ENCODE peak calls at places on chromosomes 16 and 17, in four cellular contexts. H, O, E and Q are unnamed samples.

GRCh38 chr17:58267347-58268324 is 13.1 kb downstream of the MPO start:
- DNase-seq in E (no peak), H (no peak), O (no peak), Q (no peak)

GRCh38 chr17:53150101-53150698 is 672.5 kb upstream of the KIF2B start:
- DNase-seq in O (no peak), E (peak; percentile 25), H (no peak), Q (no peak)

GRCh38 chr16:89473791-89474414 is 16.5 kb downstream of the ANKRD11 start:
- DNase-seq in H (no peak), O (no peak), E (peak; percentile 62), Q (no peak)

GRCh38 chr16:70476272-70477020 is 22.1 kb downstream of the FCSK start:
- DNase-seq in E (peak; percentile 67), H (no peak), O (no peak), Q (peak; percentile 68)

GRCh38 chr17:78293896-78294295 is 62.5 kb downstream of the TMEM235 start:
- DNase-seq in H (no peak), E (no peak), O (no peak), Q (no peak)

GRCh38 chr16:89448656-89449055 is 41.7 kb downstream of the ANKRD11 start:
- DNase-seq in E (no peak), O (no peak), H (peak; percentile 35), Q (no peak)

GRCh38 chr16:56812884-56813283 is 52.1 kb upstream of the SLC12A3 start:
- DNase-seq in E (peak; percentile 54), O (no peak), H (no peak), Q (peak; percentile 53)

GRCh38 chr17:58242171-58242784 is 3.9 kb downstream of the LPO start:
- DNase-seq in E (no peak), O (no peak), H (no peak), Q (no peak)

GRCh38 chr16:53207810-53208752 is 153.3 kb downstream of the CHD9 start:
- DNase-seq in O (no peak), E (peak; percentile 91), H (peak; percentile 45), Q (peak; percentile 85)

GRCh38 chr16:51164167-51164566 is 13.1 kb upstream of the SALL1 start:
- DNase-seq in E (no peak), H (no peak), O (no peak), Q (peak; percentile 56)

GRCh38 chr16:88940196-88941050 is 36.6 kb downstream of the CBFA2T3 start:
- DNase-seq in H (peak; percentile 77), E (no peak), O (peak; percentile 54), Q (no peak)

GRCh38 chr17:15947331-15947730 is 2.4 kb downstream of the ADORA2B start:
- DNase-seq in O (peak; percentile 64), E (peak; percentile 51), H (no peak), Q (no peak)

GRCh38 chr16:85856585-85856984 is 42.4 kb upstream of the IRF8 start:
- DNase-seq in H (no peak), O (no peak), E (no peak), Q (no peak)

GRCh38 chr16:50781043-50781442 is 39.2 kb downstream of the CYLD start:
- DNase-seq in E (no peak), O (no peak), H (no peak), Q (no peak)

GRCh38 chr16:50427107-50427506 is 58.3 kb upstream of the BRD7 start:
- DNase-seq in H (no peak), O (no peak), E (no peak), Q (no peak)

GRCh38 chr17:64707077-64707591 is 45.0 kb upstream of the SMURF2 start:
- DNase-seq in H (peak; percentile 66), E (peak; percentile 98), O (peak; percentile 92), Q (peak; percentile 98)

GRCh38 chr17:83089322-83090156 is 10.1 kb downstream of the METRNL start:
- DNase-seq in O (peak; percentile 86), H (no peak), E (no peak), Q (no peak)

GRCh38 chr16:751152-752007 is 9.2 kb upstream of the MSLN start:
- DNase-seq in E (no peak), O (peak; percentile 43), H (no peak), Q (no peak)

GRCh38 chr17:28125530-28126382 is 83.3 kb downstream of the NLK start:
- DNase-seq in O (no peak), H (peak; percentile 18), E (no peak), Q (no peak)

GRCh38 chr17:19939993-19940721 is 37.5 kb downstream of the AKAP10 start:
- DNase-seq in E (no peak), O (no peak), H (no peak), Q (no peak)

GRCh38 chr17:65542595-65542994 is 18.9 kb downstream of the AXIN2 start:
- DNase-seq in E (no peak), H (no peak), O (no peak), Q (no peak)

GRCh38 chr17:45364531-45365390 is 47.9 kb upstream of the MAP3K14 start:
- DNase-seq in O (no peak), E (peak; percentile 57), H (no peak), Q (no peak)

GRCh38 chr17:43984521-43984920 is 19.9 kb upstream of the NAGS start:
- DNase-seq in O (no peak), H (no peak), E (no peak), Q (no peak)

GRCh38 chr16:53768167-53768566 is 64.2 kb downstream of the FTO start:
- DNase-seq in E (peak; percentile 51), H (no peak), O (no peak), Q (no peak)

GRCh38 chr17:37701424-37702020 is 43.3 kb downstream of the HNF1B start:
- DNase-seq in E (peak; percentile 20), H (peak; percentile 77), O (no peak), Q (no peak)

GRCh38 chr16:14448874-14449273 is 181.2 kb downstream of the PARN start:
- DNase-seq in H (no peak), E (no peak), O (no peak), Q (no peak)

GRCh38 chr17:72118588-72119279 is 2.1 kb upstream of the SOX9 start:
- DNase-seq in E (peak; percentile 93), H (peak; percentile 83), O (no peak), Q (peak; percentile 91)

GRCh38 chr17:32006957-32007462 is at the start of gene LRRC37B:
- DNase-seq in O (peak; percentile 92), H (peak; percentile 89), E (peak; percentile 83), Q (peak; percentile 74)

GRCh38 chr16:47519037-47519436 is 57.9 kb downstream of the PHKB start:
- DNase-seq in E (no peak), O (no peak), H (no peak), Q (no peak)

DNA sequence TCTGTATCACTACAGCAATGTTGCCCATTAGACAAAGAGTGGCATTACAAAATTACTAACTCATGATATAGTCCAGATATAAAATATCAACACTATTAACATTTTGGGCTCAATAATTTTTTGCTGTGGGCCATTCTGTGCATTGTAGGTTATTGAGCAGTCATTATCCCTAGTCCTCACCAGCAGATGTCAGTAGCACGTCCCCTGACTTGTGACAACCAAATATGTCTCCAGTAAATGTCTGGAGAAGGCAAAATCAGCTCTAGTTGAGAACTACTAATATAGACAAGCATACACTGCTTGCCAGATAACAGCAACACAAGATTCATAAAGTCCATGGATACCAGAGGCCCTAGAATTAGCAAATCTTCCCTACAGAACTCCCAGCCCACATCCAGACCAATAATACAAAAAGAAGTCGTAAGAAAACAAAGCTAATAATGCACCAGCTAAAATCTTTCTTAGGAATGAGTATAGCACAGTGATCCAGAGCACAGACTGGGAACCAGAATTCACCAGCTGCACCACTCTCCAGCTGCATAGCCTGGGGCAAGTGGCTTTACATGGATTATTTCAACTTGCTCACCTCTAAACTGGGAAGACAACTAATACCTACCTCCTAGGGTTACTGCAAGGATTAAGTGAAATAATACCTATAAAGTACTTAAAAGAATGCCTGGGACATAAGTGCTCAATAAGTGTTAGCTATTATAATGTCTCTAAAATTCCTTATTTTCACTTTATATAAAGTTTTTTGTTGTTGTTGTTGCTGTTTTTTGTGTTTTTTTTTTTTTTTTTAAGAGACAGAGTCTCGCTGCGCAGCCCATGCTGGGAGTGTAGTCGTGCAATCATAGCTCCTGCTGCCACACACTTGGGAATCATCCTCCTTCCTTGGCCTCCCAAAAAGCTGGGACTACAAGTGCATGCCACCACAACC is 23.7 kb downstream of the HELZ start:
- DNase-seq in H (peak; percentile 22), E (peak; percentile 67), O (no peak), Q (no peak)
- TF ChIP-seq CTCF in H (peak; percentile 36), E (peak; percentile 61), O (no peak), Q (peak; percentile 52)

GRCh38 chr17:14004927-14005630 is 64.2 kb upstream of the COX10 start:
- DNase-seq in O (no peak), H (no peak), E (no peak), Q (no peak)

GRCh38 chr17:14010999-14011692 is 58.2 kb upstream of the COX10 start:
- DNase-seq in O (no peak), H (no peak), E (no peak), Q (no peak)

GRCh38 chr17:14007951-14008350 is 61.4 kb upstream of the COX10 start:
- DNase-seq in O (no peak), H (no peak), E (no peak), Q (no peak)

GRCh38 chr17:14011740-14012405 is 57.4 kb upstream of the COX10 start:
- DNase-seq in H (no peak), O (no peak), E (no peak), Q (no peak)

DNA sequence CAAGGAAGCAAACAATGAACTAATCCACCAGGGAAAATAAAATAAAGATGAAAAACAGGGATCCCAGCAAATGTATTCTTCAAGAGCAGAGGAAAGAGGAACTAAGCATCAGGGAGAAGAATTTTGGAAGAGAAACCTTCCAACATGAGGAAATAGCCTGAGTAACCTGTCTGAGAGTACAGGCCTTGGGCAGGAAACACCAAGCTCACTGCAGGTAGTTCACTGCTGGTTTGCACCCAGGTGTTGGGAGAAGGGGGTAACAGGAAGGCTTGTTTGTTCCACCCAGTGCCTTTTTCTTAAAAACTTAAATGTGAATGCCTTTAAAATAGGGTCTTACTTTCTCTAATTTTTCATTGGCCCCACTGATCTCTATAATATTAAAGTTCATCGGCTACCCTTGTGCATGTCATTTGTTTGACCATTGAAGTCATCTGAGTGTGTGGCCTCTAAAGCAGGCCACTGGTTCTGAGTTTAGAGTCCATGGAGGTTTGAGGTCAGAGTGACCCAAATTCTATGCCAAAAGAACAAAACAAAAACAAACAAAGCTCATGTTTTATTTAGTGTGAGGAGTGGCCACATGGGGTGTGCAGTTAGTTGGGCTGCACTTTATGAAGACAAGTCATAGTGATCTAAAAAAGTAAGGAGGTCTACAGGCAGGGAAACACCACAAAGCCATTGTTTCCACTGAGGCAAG is 62.9 kb upstream of the COX10 start:
- DNase-seq in O (no peak), E (no peak), H (no peak), Q (no peak)
- H3K4me3 ChIP-seq in O (no peak overlapping the region), E (no peak overlapping the region), H (no peak overlapping the region), Q (no peak overlapping the region)

DNA sequence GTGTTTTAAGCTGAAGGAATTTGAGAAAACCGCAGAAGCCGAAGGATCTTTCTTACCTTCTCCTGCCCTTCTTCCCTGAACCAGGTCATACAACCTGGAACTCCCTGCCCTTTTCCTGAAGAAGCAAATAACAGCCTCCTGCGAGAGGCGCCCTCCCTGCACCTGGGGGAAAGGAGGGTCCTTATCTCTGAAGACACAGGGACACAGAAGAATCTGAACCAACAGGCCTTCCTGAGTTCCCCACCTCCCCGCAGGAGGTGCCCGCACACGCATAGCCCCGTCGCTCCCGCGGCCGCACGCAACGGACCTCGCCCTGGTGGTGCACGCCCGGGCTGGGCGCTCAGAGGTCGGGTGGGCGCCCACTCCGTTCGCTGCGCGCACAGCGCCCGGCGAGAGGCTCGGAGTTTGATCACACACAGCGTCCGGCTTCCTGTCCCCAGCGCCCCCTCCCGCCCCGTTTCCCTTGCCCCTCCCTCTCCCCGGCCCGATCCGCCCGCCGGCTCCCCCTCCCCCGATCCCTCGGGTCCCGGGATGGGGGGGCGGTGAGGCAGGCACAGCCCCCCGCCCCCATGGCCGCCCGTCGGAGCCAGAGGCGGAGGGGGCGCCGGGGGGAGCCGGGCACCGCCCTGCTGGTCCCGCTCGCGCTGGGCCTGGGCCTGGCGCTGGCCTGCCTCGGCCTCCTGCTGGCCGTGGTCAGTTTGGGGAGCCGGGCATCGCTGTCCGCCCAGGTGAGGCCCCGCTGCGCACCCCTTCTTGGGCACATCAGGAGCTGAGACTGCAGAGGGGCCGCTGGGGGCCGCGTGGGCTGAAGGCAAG is at the start of gene TNFSF12:
- DNase-seq in E (peak; percentile 38), H (peak; percentile 61), O (peak; percentile 83), Q (no peak)
- TF ChIP-seq CTCF in E (peak; percentile 26), H (peak; percentile 7), O (no peak), Q (peak; percentile 18)

GRCh38 chr17:42378597-42379594 is 9.3 kb downstream of the STAT3 start:
- DNase-seq in E (peak; percentile 29), H (no peak), O (no peak), Q (peak; percentile 51)
- H3K4me3 ChIP-seq in E (no peak overlapping the region), H (no peak overlapping the region), O (no peak overlapping the region), Q (peak overlapping the region; percentile 11)